ENCODE peak calls at places on chromosomes 2 and 18, in seven cellular contexts. Z, J, F, O, L, Y and I are unnamed samples.

GRCh38 chr18:79068299-79068945 is 772 bp upstream of the ATP9B start:
- DNase-seq in Y (no peak), Z (no peak), J (no peak), L (no peak), O (no peak), F (no peak), I (peak; percentile 50)

GRCh38 chr2:201807452-201807980 is 1.2 kb downstream of the CDK15 start:
- DNase-seq in O (no peak), F (no peak), J (no peak), Z (no peak), L (no peak), Y (no peak), I (peak; percentile 9)

GRCh38 chr18:79524181-79525078 is 128.7 kb downstream of the NFATC1 start:
- DNase-seq in L (peak; percentile 47), F (no peak), J (no peak), Y (no peak), Z (no peak), O (no peak), I (no peak)

GRCh38 chr18:79438089-79438488 is 42.4 kb downstream of the NFATC1 start:
- DNase-seq in J (no peak), O (no peak), L (no peak), F (no peak), Y (no peak), Z (no peak), I (no peak)

GRCh38 chr2:146893500-146894041 is 951.3 kb upstream of the ACVR2A start:
- DNase-seq in L (no peak), Y (no peak), F (no peak), J (no peak), O (no peak), Z (no peak), I (no peak)

GRCh38 chr2:130836501-130837174 is at the start of gene ARHGEF4:
- DNase-seq in Z (peak; percentile 50), O (no peak), F (peak; percentile 88), Y (no peak), J (no peak), L (peak; percentile 93), I (peak; percentile 83)

GRCh38 chr2:23367760-23368159 is 17.2 kb upstream of the KLHL29 start:
- DNase-seq in Y (no peak), O (no peak), J (no peak), L (no peak), F (no peak), Z (no peak), I (no peak)

GRCh38 chr2:58604096-58604495 is 363.0 kb upstream of the FANCL start:
- DNase-seq in Y (no peak), Z (no peak), F (no peak), L (no peak), O (no peak), J (no peak), I (no peak)

GRCh38 chr2:96594701-96595152 is 43.4 kb downstream of the KANSL3 start:
- DNase-seq in J (no peak), Y (no peak), Z (no peak), F (no peak), L (no peak), O (no peak), I (no peak)

GRCh38 chr18:56641714-56642331 is 3.4 kb upstream of the TXNL1 start:
- DNase-seq in O (peak; percentile 71), Y (no peak), J (peak; percentile 71), L (no peak), F (no peak), Z (no peak), I (no peak)

GRCh38 chr2:49029406-49029805 is 124.9 kb downstream of the FSHR start:
- DNase-seq in Y (no peak), L (no peak), O (no peak), J (no peak), F (no peak), Z (no peak), I (no peak)

GRCh38 chr18:70296289-70296688 is 7.4 kb downstream of the SOCS6 start:
- DNase-seq in F (peak; percentile 16), O (peak; percentile 50), Z (no peak), Y (no peak), L (no peak), J (peak; percentile 89), I (no peak)

GRCh38 chr18:8571399-8571798 is 37.8 kb upstream of the RAB12 start:
- DNase-seq in L (no peak), Z (no peak), O (no peak), Y (no peak), F (no peak), J (no peak), I (peak; percentile 24)

GRCh38 chr2:149860276-149860921 is 272.8 kb upstream of the MMADHC start:
- DNase-seq in O (peak; percentile 75), F (no peak), L (no peak), J (peak; percentile 39), Z (no peak), Y (no peak), I (no peak)

GRCh38 chr2:177489719-177490301 is 97.2 kb downstream of the AGPS start:
- DNase-seq in J (peak; percentile 41), Y (peak; percentile 18), O (peak; percentile 55), F (peak; percentile 21), Z (peak; percentile 8), L (no peak), I (peak; percentile 68)

GRCh38 chr18:596288-596881 is 403 bp upstream of the CLUL1 start:
- DNase-seq in F (peak; percentile 90), Y (no peak), L (peak; percentile 71), J (peak; percentile 43), Z (peak; percentile 47), O (no peak), I (peak; percentile 85)

GRCh38 chr2:69221960-69222751 is 164.9 kb downstream of the GFPT1 start:
- DNase-seq in O (no peak), Z (no peak), L (no peak), F (no peak), Y (no peak), J (no peak), I (no peak)

GRCh38 chr18:62713651-62714247 is 1.6 kb upstream of the PHLPP1 start:
- DNase-seq in F (no peak), O (no peak), Z (no peak), Y (no peak), J (no peak), L (no peak), I (peak; percentile 34)

GRCh38 chr2:121471571-121472464 is 58.9 kb upstream of the RNU4ATAC start:
- DNase-seq in O (peak; percentile 13), L (no peak), F (no peak), Z (no peak), J (no peak), Y (no peak), I (peak; percentile 36)

GRCh38 chr2:114076961-114077360 is 187.1 kb downstream of the ACTR3 start:
- DNase-seq in Y (no peak), J (peak; percentile 73), O (no peak), L (no peak), Z (no peak), F (no peak), I (no peak)

GRCh38 chr2:129336276-129336675 is 643.2 kb upstream of the RAB6C start:
- DNase-seq in Z (no peak), L (no peak), J (no peak), Y (no peak), F (no peak), O (no peak), I (no peak)

GRCh38 chr2:97713296-97714083 is at the start of gene ZAP70:
- DNase-seq in Y (no peak), L (no peak), F (no peak), J (peak; percentile 24), O (no peak), Z (no peak), I (no peak)
- TF ChIP-seq POLR2AphosphoS5 in Y (no peak), L (no peak), F (no peak), J (no peak), O (no peak), Z (no peak), I (no peak)

GRCh38 chr18:58491113-58491696 is 137.7 kb downstream of the ALPK2 start:
- DNase-seq in Z (no peak), L (no peak), F (no peak), Y (no peak), O (no peak), J (no peak), I (no peak)
- H3K4me3 ChIP-seq in Z (no peak overlapping the region), L (no peak overlapping the region), F (no peak overlapping the region), Y (no peak overlapping the region), O (no peak overlapping the region), J (no peak overlapping the region), I (no peak overlapping the region)

DNA sequence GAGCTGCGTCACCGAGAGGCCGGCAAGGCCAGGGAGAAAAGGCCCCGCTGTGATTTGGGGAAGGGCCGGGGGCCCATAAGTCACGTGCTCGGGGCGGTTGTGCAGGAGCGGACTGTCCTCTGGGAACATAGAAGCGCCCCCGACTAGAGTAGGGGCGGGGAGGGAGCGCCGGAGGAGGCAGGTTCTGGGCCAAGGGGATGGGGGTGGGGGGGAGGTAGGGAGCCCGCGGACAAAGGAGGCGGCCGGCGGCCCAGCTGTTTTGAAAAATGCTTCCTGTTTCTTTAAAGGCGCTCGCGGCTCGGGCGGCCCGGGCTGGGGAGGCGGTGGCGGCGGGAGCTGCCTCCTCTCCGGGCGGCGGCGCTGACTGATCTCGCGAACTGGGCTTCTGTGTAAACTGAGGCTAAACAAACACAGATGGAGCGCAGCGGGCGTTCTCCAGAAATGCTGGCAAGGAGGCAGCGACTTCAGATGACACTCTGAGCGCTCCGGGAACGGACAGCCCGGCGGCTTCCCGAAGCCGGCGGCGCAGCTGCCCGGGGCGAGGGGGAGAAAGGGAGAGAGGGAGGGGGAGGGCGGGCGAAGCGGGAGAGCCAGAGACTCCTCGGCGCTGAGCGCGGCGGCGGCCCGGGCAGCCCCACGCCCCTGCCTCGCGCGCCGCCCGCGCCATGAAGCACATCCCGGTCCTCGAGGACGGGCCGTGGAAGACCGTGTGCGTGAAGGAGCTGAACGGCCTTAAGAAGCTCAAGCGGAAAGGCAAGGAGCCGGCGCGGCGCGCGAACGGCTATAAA is at the start of gene ATOH8:
- DNase-seq in F (peak; percentile 49), J (peak; percentile 67), Y (no peak), Z (no peak), O (peak; percentile 61), L (peak; percentile 82), I (peak; percentile 87)
- TF ChIP-seq EZH2 in F (no peak), J (no peak), Y (no peak), Z (peak; percentile 78), O (no peak), L (no peak), I (no peak)

GRCh38 chr2:218781691-218782528 is at the start of gene CYP27A1:
- DNase-seq in J (peak; percentile 83), Z (no peak), L (peak; percentile 70), O (peak; percentile 43), Y (no peak), F (no peak), I (peak; percentile 67)
- TF ChIP-seq POLR2AphosphoS5 in J (peak; percentile 87), Z (no peak), L (no peak), O (no peak), Y (no peak), F (no peak), I (peak; percentile 50)

DNA sequence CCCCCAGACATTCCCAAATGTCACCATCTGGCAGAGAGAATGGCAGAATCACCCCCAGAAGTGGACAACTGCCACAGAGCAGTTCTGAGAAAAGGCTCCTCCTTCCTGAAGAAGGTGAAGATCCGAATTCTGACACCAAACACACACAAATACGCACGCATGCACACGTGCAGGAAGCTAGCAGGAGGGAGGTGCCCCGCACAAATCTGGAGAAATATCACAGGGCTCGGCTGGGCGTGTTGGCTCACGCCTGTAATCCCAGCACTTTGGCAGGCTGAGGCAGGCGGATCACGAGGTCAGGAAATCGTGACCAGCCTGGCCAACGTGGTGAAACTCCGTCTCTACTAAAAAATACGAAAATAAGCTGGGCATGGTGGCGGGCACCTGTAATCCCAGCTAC is 38.5 kb upstream of the ATG16L1 start:
- DNase-seq in F (no peak), L (no peak), O (no peak), Y (no peak), Z (no peak), J (no peak), I (no peak)
- H3K4me3 ChIP-seq in F (no peak overlapping the region), L (no peak overlapping the region), O (no peak overlapping the region), Y (no peak overlapping the region), Z (no peak overlapping the region), J (no peak overlapping the region), I (no peak overlapping the region)

GRCh38 chr18:15198116-15198389 is 450.1 kb downstream of the ANKRD30B start:
- DNase-seq in Y (no peak), J (no peak), F (no peak), O (no peak), L (no peak), Z (no peak), I (no peak)
- TF ChIP-seq EZH2 in Y (no peak), J (no peak), F (no peak), O (no peak), L (no peak), Z (no peak), I (no peak)